ENCODE peak calls at places on chromosomes 5 and 9, in eight cellular contexts. Y is ovary, C is thoracic aorta, O is stomach, Z is IMR-90, W is psoas muscle, P is hepatocyte, A is SK-N-SH. G is an unnamed sample.

GRCh38 chr9:104286187-104286586 is 192.1 kb downstream of the SMC2 start:
- DNase-seq in Y (no peak), A (no peak), W (no peak), O (no peak), C (no peak), P (no peak), Z (no peak), G (no peak)

GRCh38 chr9:119974026-119974425 is 604.8 kb upstream of the BRINP1 start:
- DNase-seq in Z (no peak), A (no peak), C (no peak), Y (no peak), W (no peak), O (peak; percentile 27), P (no peak), G (no peak)

GRCh38 chr5:68548959-68549676 is 333.6 kb downstream of the PIK3R1 start:
- DNase-seq in Z (peak; percentile 92), C (no peak), A (no peak), Y (no peak), W (no peak), P (peak; percentile 51), O (no peak), G (no peak)

GRCh38 chr9:69885474-69885929 is 64.9 kb downstream of the CFAP95 start:
- DNase-seq in W (no peak), Y (no peak), Z (no peak), P (no peak), C (no peak), A (no peak), O (no peak), G (peak; percentile 24)

GRCh38 chr5:9241459-9241858 is 304.4 kb downstream of the SEMA5A start:
- DNase-seq in O (no peak), C (no peak), A (no peak), Y (no peak), W (no peak), P (no peak), Z (no peak), G (no peak)

GRCh38 chr9:14752271-14752670 is 29.7 kb upstream of the CER1 start:
- DNase-seq in O (no peak), Z (no peak), A (no peak), Y (no peak), W (no peak), P (no peak), C (no peak), G (no peak)

GRCh38 chr9:89801723-89802680 is 197.2 kb downstream of the GADD45G start:
- DNase-seq in O (no peak), Z (no peak), C (no peak), W (no peak), A (no peak), Y (peak; percentile 6), P (no peak), G (no peak)

GRCh38 chr9:92324889-92325268 is 271 bp downstream of the NOL8 start:
- DNase-seq in W (no peak), Y (no peak), O (no peak), C (no peak), P (no peak), A (no peak), Z (no peak), G (no peak)

GRCh38 chr9:134519403-134520070 is 122.1 kb upstream of the COL5A1 start:
- DNase-seq in A (no peak), Z (no peak), Y (no peak), P (no peak), C (no peak), O (peak; percentile 9), W (no peak), G (no peak)

GRCh38 chr5:61575103-61575502 is 243.0 kb downstream of the ZSWIM6 start:
- DNase-seq in C (no peak), A (peak; percentile 72), O (no peak), W (no peak), P (peak; percentile 30), Y (no peak), Z (peak; percentile 77), G (no peak)

DNA sequence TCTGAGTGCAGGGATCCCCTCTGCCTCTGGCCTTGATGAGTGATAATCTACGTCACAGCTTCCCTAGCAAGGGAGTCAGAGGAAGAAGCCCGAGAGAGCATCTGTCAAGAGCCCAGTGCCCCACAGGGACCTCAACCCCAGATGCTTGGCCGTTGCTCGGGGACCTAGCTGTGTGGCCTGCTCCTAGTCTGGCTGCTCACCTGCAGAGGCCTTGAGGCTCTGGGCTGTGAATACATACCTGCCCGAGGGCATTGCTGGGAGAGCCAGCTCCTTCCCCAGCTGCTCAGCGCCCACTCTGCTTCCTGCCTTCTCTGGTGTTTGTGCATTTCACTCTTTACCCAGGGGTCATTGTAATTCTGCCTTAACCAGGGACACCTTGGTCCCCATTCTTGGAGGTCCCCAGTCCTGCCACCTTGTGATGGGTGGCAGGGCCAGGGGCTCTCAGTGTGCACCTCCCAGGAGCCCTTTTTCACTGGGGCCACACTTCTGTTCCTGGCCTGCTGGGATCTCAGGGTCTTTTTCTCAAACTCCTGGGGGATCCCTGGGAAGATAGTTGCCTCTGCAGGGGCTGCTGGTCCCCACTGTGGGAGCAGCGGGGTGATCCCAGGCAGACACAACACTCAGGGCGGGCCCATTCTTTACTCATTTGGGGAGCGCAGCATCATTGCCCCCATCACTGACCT is 15.5 kb downstream of the PHF2 start:
- DNase-seq in A (peak; percentile 50), C (no peak), P (no peak), Y (no peak), O (no peak), Z (no peak), W (no peak), G (no peak)
- H3K27ac ChIP-seq in A (peak overlapping the region; percentile 47), C (no peak overlapping the region), P (no peak overlapping the region), Y (no peak overlapping the region), O (no peak overlapping the region), Z (no peak overlapping the region), W (no peak overlapping the region), G (no peak overlapping the region)

GRCh38 chr9:124886461-124886860 is 24.5 kb downstream of the ARPC5L start:
- DNase-seq in Z (no peak), W (no peak), C (no peak), O (no peak), A (no peak), Y (no peak), P (no peak), G (no peak)

GRCh38 chr9:124884376-124884775 is 22.4 kb downstream of the ARPC5L start:
- DNase-seq in Z (no peak), W (no peak), C (no peak), Y (no peak), P (no peak), O (no peak), A (no peak), G (no peak)

GRCh38 chr9:124886866-124887492 is 25.0 kb downstream of the ARPC5L start:
- DNase-seq in A (no peak), P (no peak), W (no peak), Y (no peak), Z (no peak), C (no peak), O (no peak), G (no peak)

GRCh38 chr9:124887832-124888231 is 25.9 kb downstream of the ARPC5L start:
- DNase-seq in A (no peak), Z (no peak), W (no peak), O (no peak), Y (no peak), C (no peak), P (no peak), G (no peak)

DNA sequence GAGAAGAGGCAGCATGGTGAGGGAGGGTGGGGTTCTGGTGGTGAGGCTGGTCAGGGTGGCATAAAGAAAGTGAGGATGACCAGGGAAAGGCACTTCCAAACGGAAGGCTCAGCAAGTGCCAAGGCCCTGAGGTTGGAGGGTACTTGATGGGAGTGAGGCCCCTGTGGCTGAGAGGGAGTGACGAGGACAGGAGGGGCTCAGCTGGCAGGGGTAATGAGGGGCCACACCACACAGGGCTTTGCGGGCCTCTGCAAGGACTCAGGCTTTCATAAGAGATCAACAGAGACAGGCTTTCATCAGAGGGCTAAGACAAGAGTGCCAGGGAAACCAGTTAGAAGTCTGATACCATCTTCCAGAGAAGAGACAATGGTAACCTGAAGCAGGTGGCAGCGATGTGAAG is 23.6 kb downstream of the ARPC5L start:
- DNase-seq in O (no peak), W (no peak), Z (no peak), Y (no peak), A (no peak), C (no peak), P (no peak), G (no peak)
- H3K27ac ChIP-seq in O (no peak overlapping the region), W (no peak overlapping the region), Z (no peak overlapping the region), Y (no peak overlapping the region), A (no peak overlapping the region), C (no peak overlapping the region), P (no peak overlapping the region), G (no peak overlapping the region)

DNA sequence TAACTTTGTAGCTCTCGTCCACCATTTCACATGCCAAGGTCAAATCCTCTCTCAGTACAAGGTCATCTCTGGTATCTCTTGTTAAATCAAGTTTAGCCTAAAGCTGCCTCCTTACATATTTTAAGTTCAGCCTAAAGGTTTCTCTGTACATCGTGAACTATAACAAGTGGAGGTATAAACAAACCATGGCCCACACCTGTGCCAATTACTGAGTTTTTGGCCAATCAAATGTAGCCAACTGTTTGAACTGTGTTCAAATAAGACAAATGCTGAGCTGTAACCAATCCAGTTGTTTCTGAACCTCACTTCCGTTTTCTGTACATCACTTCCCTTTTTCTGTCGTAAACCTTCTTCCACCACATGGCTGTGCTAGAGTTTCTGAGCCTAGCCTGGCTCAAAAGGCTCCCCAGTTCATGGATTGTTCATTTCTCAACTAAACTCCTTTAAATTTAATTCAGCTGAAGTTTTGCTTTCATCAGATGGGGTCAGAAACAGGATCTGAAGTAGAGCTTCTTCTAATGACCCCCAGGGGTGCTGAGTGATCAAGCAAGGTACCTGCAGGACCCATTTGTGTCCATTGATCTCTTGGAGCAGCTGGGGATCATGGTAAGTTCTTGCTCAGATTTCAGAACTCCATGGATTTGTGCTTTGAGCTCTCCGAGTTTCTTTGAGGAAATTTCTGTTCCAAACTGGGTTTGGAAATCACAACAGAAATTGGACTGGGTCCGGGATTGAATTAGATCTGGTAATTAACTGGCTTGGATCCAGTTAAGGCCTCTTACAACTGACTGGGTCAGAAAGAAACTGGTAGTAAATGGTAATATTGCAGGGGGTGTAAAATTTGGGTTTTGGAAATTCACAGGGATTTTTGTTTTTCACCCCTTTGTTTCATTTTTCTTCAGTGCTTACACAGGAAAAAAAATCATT is 11.0 kb upstream of the NANS start:
- DNase-seq in O (no peak), Z (no peak), W (no peak), C (no peak), A (no peak), P (no peak), Y (no peak), G (no peak)
- H3K27ac ChIP-seq in O (peak overlapping the region; percentile 30), Z (no peak overlapping the region), W (no peak overlapping the region), C (no peak overlapping the region), A (no peak overlapping the region), P (no peak overlapping the region), Y (no peak overlapping the region), G (no peak overlapping the region)

GRCh38 chr5:3155029-3155428 is 403.6 kb upstream of the IRX2 start:
- DNase-seq in C (no peak), A (no peak), Y (no peak), P (no peak), Z (no peak), W (no peak), O (no peak), G (no peak)

GRCh38 chr5:3153226-3153858 is 401.9 kb upstream of the IRX2 start:
- DNase-seq in W (no peak), P (no peak), Y (no peak), A (no peak), C (no peak), Z (no peak), O (no peak), G (no peak)

GRCh38 chr5:3155717-3156116 is 404.2 kb upstream of the IRX2 start:
- DNase-seq in P (no peak), Y (no peak), W (no peak), O (no peak), Z (no peak), C (no peak), A (no peak), G (no peak)

GRCh38 chr5:3153906-3154305 is 402.4 kb upstream of the IRX2 start:
- DNase-seq in O (no peak), C (no peak), P (no peak), Z (no peak), Y (no peak), W (no peak), A (no peak), G (no peak)

GRCh38 chr5:3157214-3157613 is 405.7 kb upstream of the IRX2 start:
- DNase-seq in O (no peak), C (no peak), W (no peak), Y (no peak), A (no peak), P (no peak), Z (no peak), G (no peak)
- H3K27ac ChIP-seq in O (no peak overlapping the region), C (no peak overlapping the region), W (no peak overlapping the region), Y (no peak overlapping the region), A (no peak overlapping the region), P (no peak overlapping the region), Z (no peak overlapping the region), G (no peak overlapping the region)